ENCODE peak calls at places on chromosomes 6 and 20, in five cellular contexts. One of them, this sample, is unnamed.
A peak's percentile ranks its signal among the peaks of the same experiment; 100 is the strongest.

GRCh38 chr20:41734506-41734945 is 116.3 kb upstream of the CHD6 start:
- DNase-seq in pancreas: no peak
- DNase-seq in A549: peak; percentile 54
- DNase-seq in neural progenitor cell: peak; percentile 67
- DNase-seq in left ventricle myocardium inferior: no peak
- DNase-seq in this sample: peak; percentile 64

GRCh38 chr6:27209659-27210269 is 37.7 kb upstream of the PRSS16 start:
- DNase-seq in pancreas: no peak
- DNase-seq in A549: peak; percentile 67
- DNase-seq in neural progenitor cell: no peak
- DNase-seq in left ventricle myocardium inferior: no peak
- DNase-seq in this sample: no peak

GRCh38 chr6:129793447-129793846 is 67.7 kb downstream of the TMEM244 start:
- DNase-seq in pancreas: no peak
- DNase-seq in A549: no peak
- DNase-seq in neural progenitor cell: no peak
- DNase-seq in left ventricle myocardium inferior: no peak
- DNase-seq in this sample: no peak

GRCh38 chr6:167670938-167671338 is 155.8 kb upstream of the AFDN start:
- DNase-seq in pancreas: no peak
- DNase-seq in A549: no peak
- DNase-seq in neural progenitor cell: no peak
- DNase-seq in left ventricle myocardium inferior: no peak
- DNase-seq in this sample: no peak

GRCh38 chr20:36658300-36658699 is 12.3 kb upstream of the SLA2 start:
- DNase-seq in pancreas: no peak
- DNase-seq in A549: no peak
- DNase-seq in neural progenitor cell: no peak
- DNase-seq in left ventricle myocardium inferior: no peak
- DNase-seq in this sample: no peak

GRCh38 chr6:15675537-15676170 is 12.8 kb upstream of the DTNBP1 start:
- DNase-seq in pancreas: no peak
- DNase-seq in A549: no peak
- DNase-seq in neural progenitor cell: no peak
- DNase-seq in left ventricle myocardium inferior: no peak
- DNase-seq in this sample: no peak

GRCh38 chr6:148700713-148701392 is 46.0 kb upstream of the UST start:
- DNase-seq in pancreas: no peak
- DNase-seq in A549: no peak
- DNase-seq in neural progenitor cell: peak; percentile 23
- DNase-seq in left ventricle myocardium inferior: no peak
- DNase-seq in this sample: no peak

GRCh38 chr6:138485005-138485545 is 14.2 kb downstream of the NHSL1 start:
- DNase-seq in pancreas: no peak
- DNase-seq in A549: no peak
- DNase-seq in neural progenitor cell: peak; percentile 56
- DNase-seq in left ventricle myocardium inferior: no peak
- DNase-seq in this sample: no peak

GRCh38 chr20:208937-209566 is 18.0 kb upstream of the DEFB129 start:
- DNase-seq in pancreas: no peak
- DNase-seq in A549: peak; percentile 72
- DNase-seq in neural progenitor cell: peak; percentile 53
- DNase-seq in left ventricle myocardium inferior: no peak
- DNase-seq in this sample: no peak

GRCh38 chr6:137389150-137389664 is 105.0 kb downstream of the OLIG3 start:
- DNase-seq in pancreas: no peak
- DNase-seq in A549: no peak
- DNase-seq in neural progenitor cell: no peak
- DNase-seq in left ventricle myocardium inferior: no peak
- DNase-seq in this sample: peak; percentile 45

GRCh38 chr6:7684076-7684475 is 41.8 kb upstream of the BMP6 start:
- DNase-seq in pancreas: no peak
- DNase-seq in A549: no peak
- DNase-seq in neural progenitor cell: no peak
- DNase-seq in left ventricle myocardium inferior: no peak
- DNase-seq in this sample: no peak

GRCh38 chr6:28940294-28940858 is 16.6 kb upstream of the TRIM27 start:
- DNase-seq in pancreas: peak; percentile 55
- DNase-seq in A549: peak; percentile 65
- DNase-seq in neural progenitor cell: peak; percentile 70
- DNase-seq in left ventricle myocardium inferior: no peak
- DNase-seq in this sample: no peak

GRCh38 chr6:146950351-146950835 is 253.8 kb upstream of the STXBP5 start:
- DNase-seq in pancreas: no peak
- DNase-seq in A549: peak; percentile 17
- DNase-seq in neural progenitor cell: no peak
- DNase-seq in left ventricle myocardium inferior: no peak
- DNase-seq in this sample: peak; percentile 28

GRCh38 chr6:96836579-96837137 is 619 bp downstream of the GPR63 start:
- DNase-seq in pancreas: no peak
- DNase-seq in A549: peak; percentile 1
- DNase-seq in neural progenitor cell: peak; percentile 50
- DNase-seq in left ventricle myocardium inferior: no peak
- DNase-seq in this sample: peak; percentile 22

GRCh38 chr6:96832780-96833179 is 4.5 kb downstream of the GPR63 start:
- DNase-seq in pancreas: no peak
- DNase-seq in A549: no peak
- DNase-seq in neural progenitor cell: no peak
- DNase-seq in left ventricle myocardium inferior: no peak
- DNase-seq in this sample: no peak

GRCh38 chr6:96834070-96834469 is 3.2 kb downstream of the GPR63 start:
- DNase-seq in pancreas: no peak
- DNase-seq in A549: no peak
- DNase-seq in neural progenitor cell: no peak
- DNase-seq in left ventricle myocardium inferior: no peak
- DNase-seq in this sample: no peak

GRCh38 chr6:96841241-96841824 is 4.1 kb upstream of the GPR63 start:
- DNase-seq in pancreas: no peak
- DNase-seq in A549: no peak
- DNase-seq in neural progenitor cell: no peak
- DNase-seq in left ventricle myocardium inferior: no peak
- DNase-seq in this sample: no peak

DNA sequence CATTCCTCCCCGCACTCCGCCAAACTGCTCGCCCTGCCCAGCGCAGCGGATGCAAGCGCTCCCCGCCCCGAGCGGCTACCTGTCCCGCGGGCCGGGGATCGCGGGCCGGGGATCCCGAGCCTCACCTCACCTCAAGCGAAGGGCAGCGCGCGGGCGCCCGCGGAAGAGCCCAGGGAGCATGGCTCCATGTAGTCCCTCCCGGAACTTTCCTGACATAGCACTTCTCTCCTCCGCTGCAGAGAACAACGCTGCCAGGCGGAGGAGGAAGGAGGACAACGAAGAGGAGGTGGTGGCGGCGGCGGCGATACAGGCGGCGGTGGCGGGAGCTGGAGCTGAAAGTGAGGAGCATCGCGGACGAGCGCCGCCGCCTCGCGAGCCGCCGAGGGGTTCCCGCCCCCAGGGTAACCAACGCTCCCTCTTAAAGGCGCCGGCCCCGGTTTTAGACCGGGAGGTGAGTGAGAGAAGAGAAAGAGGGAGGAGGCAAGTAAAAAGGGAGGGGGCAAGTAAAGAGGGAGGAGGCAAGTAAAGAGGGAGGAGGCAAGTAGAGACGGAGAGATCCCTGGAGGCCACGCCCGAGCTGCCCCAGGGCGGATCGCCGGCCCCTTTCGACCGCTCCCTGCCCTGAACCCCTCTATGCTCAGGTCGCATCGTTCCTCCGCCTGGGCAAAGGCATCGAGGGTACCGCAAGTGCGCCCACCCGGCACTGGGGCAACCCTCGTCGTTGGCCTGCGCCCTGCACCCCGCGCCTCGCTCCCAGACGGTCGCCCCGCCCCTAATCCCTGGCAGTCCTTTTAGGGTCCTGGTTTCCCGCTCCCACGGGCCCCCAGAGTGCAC is at the start of gene GPR63:
- DNase-seq in pancreas: peak; percentile 66
- DNase-seq in A549: peak; percentile 77
- DNase-seq in neural progenitor cell: peak; percentile 90
- DNase-seq in left ventricle myocardium inferior: peak; percentile 40
- DNase-seq in this sample: peak; percentile 85
- TF ChIP-seq CTCF in pancreas: no peak
- TF ChIP-seq CTCF in A549: no peak
- TF ChIP-seq CTCF in neural progenitor cell: no peak
- TF ChIP-seq CTCF in left ventricle myocardium inferior: no peak
- TF ChIP-seq CTCF in this sample: no peak

DNA sequence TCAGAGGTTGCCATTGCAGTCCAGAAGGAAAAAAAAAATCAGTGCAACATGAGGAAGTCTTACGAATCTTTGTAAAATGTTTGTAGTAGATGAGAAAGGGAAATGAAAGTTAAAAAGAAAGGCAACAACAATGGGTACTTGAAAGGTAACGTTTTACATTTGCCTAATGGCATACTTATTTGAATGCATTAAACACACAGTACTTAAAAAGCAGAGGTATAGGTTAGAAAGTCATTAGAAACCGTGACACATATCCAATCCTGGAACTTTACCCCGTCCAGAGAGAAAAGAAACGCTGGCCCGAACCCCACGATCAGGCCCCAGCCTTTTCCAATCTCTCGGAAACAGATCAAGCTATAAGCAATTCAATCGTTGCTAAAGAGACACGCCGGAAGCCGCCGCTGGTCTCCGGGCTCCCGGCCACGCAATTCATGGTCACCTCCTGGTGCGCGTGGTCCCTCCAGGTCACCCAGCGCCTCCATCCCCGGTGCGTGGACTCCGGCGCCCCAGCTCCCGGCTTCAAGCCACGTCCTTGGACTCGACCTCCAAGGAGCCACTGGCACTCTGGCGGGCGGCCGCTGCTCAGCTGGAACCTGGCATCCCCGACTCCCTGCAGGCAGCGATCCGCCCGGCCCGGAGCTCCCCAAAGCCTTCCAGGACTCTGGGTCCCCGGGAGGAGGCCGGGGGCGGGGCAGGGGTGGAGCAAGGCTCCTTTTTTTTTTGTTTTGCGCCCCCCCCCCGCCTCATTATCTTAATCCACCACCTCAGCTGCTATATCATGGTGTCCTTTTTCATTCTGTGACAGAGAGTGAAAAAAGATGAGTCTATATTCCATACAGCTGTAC is at the start of gene SLC18B1:
- DNase-seq in pancreas: peak; percentile 61
- DNase-seq in A549: no peak
- DNase-seq in neural progenitor cell: peak; percentile 76
- DNase-seq in left ventricle myocardium inferior: peak; percentile 60
- DNase-seq in this sample: peak; percentile 83
- TF ChIP-seq CTCF in pancreas: no peak
- TF ChIP-seq CTCF in A549: no peak
- TF ChIP-seq CTCF in neural progenitor cell: no peak
- TF ChIP-seq CTCF in left ventricle myocardium inferior: no peak
- TF ChIP-seq CTCF in this sample: no peak

GRCh38 chr6:5250451-5250850 is 10.3 kb downstream of the LYRM4 start:
- DNase-seq in pancreas: no peak
- DNase-seq in A549: no peak
- DNase-seq in neural progenitor cell: no peak
- DNase-seq in left ventricle myocardium inferior: no peak
- DNase-seq in this sample: no peak

GRCh38 chr6:5246870-5247161 is 13.9 kb downstream of the LYRM4 start:
- DNase-seq in pancreas: no peak
- DNase-seq in A549: no peak
- DNase-seq in neural progenitor cell: no peak
- DNase-seq in left ventricle myocardium inferior: no peak
- DNase-seq in this sample: no peak

GRCh38 chr6:5248302-5249098 is 12.2 kb downstream of the LYRM4 start:
- DNase-seq in pancreas: no peak
- DNase-seq in A549: no peak
- DNase-seq in neural progenitor cell: no peak
- DNase-seq in left ventricle myocardium inferior: no peak
- DNase-seq in this sample: no peak

GRCh38 chr6:5246141-5246869 is 14.4 kb downstream of the LYRM4 start:
- DNase-seq in pancreas: no peak
- DNase-seq in A549: no peak
- DNase-seq in neural progenitor cell: no peak
- DNase-seq in left ventricle myocardium inferior: no peak
- DNase-seq in this sample: no peak

GRCh38 chr6:5249451-5250122 is 11.2 kb downstream of the LYRM4 start:
- DNase-seq in pancreas: no peak
- DNase-seq in A549: no peak
- DNase-seq in neural progenitor cell: no peak
- DNase-seq in left ventricle myocardium inferior: no peak
- DNase-seq in this sample: no peak
- TF ChIP-seq CTCF in pancreas: no peak
- TF ChIP-seq CTCF in A549: no peak
- TF ChIP-seq CTCF in neural progenitor cell: no peak
- TF ChIP-seq CTCF in left ventricle myocardium inferior: no peak
- TF ChIP-seq CTCF in this sample: no peak

GRCh38 chr20:51326241-51326819 is 216.2 kb downstream of the NFATC2 start:
- DNase-seq in pancreas: no peak
- DNase-seq in A549: peak; percentile 73
- DNase-seq in neural progenitor cell: peak; percentile 82
- DNase-seq in left ventricle myocardium inferior: peak; percentile 24
- DNase-seq in this sample: no peak
- TF ChIP-seq CTCF in pancreas: peak; percentile 7
- TF ChIP-seq CTCF in A549: peak; percentile 54
- TF ChIP-seq CTCF in neural progenitor cell: peak; percentile 85
- TF ChIP-seq CTCF in left ventricle myocardium inferior: peak; percentile 80
- TF ChIP-seq CTCF in this sample: no peak

DNA sequence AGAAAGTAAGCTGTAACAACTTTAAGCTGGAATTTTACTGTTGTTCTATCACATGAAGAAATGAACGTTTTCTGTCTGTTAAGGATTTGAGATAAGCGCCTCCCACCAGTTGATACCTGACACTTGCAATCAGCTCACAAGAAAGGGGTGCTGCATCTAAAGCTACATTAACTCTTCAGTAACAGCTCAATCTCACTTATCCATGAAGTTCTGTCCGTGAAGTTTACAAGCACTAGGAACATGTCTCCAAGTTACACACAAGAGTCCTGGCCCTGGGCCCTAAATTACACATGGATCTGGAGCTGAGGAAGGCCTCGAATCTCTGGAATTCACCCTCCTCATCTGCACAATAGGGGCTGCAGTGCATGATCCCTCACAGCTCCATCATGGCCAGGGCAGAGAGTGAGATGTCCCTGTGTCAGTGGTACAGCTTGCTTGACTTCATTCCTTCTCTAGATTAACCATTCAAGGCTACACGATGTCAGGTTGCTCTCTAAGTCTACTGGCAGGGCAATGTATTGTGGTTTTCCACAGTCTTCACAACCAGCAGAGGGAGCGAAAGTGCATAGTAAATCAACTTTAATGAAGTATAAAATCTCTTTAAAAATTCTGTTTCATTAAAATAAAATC is 182.4 kb upstream of the MCHR2 start:
- DNase-seq in pancreas: no peak
- DNase-seq in A549: peak; percentile 44
- DNase-seq in neural progenitor cell: peak; percentile 54
- DNase-seq in left ventricle myocardium inferior: no peak
- DNase-seq in this sample: peak; percentile 35
- TF ChIP-seq CTCF in pancreas: no peak
- TF ChIP-seq CTCF in A549: no peak
- TF ChIP-seq CTCF in neural progenitor cell: peak; percentile 52
- TF ChIP-seq CTCF in left ventricle myocardium inferior: peak; percentile 33
- TF ChIP-seq CTCF in this sample: no peak

GRCh38 chr6:54621285-54621684 is 225.3 kb upstream of the FAM83B start:
- DNase-seq in pancreas: no peak
- DNase-seq in A549: peak; percentile 11
- DNase-seq in neural progenitor cell: peak; percentile 43
- DNase-seq in left ventricle myocardium inferior: no peak
- DNase-seq in this sample: no peak
- TF ChIP-seq CTCF in pancreas: no peak
- TF ChIP-seq CTCF in A549: no peak
- TF ChIP-seq CTCF in neural progenitor cell: peak; percentile 51
- TF ChIP-seq CTCF in left ventricle myocardium inferior: no peak
- TF ChIP-seq CTCF in this sample: peak; percentile 20

GRCh38 chr20:56249244-56249955 is 868 bp downstream of the MC3R start:
- DNase-seq in pancreas: no peak
- DNase-seq in A549: peak; percentile 37
- DNase-seq in neural progenitor cell: peak; percentile 61
- DNase-seq in left ventricle myocardium inferior: no peak
- DNase-seq in this sample: peak; percentile 56
- TF ChIP-seq CTCF in pancreas: peak; percentile 8
- TF ChIP-seq CTCF in A549: peak; percentile 23
- TF ChIP-seq CTCF in neural progenitor cell: peak; percentile 69
- TF ChIP-seq CTCF in left ventricle myocardium inferior: peak; percentile 44
- TF ChIP-seq CTCF in this sample: peak; percentile 41

This sample was measured in mucosa of descending colon.